ENCODE peak calls at places on chromosomes 16 and 17, in five cellular contexts. Q, I, A, H and E are unnamed samples.
A peak's percentile ranks its signal among the peaks of the same experiment; 100 is the strongest.

GRCh38 chr17:77140878-77141767 is at the start of gene SEC14L1:
- DNase-seq in Q (peak; percentile 55), I (peak; percentile 25), A (peak; percentile 47), H (peak; percentile 66), E (peak; percentile 39)

GRCh38 chr17:30021708-30022317 is 80.4 kb downstream of the EFCAB5 start:
- DNase-seq in Q (no peak), I (peak; percentile 41), A (peak; percentile 30), H (peak; percentile 54), E (peak; percentile 66)

GRCh38 chr16:88864521-88864920 is 1.9 kb downstream of the PABPN1L start:
- DNase-seq in Q (no peak), I (no peak), A (no peak), H (no peak), E (no peak)

GRCh38 chr17:31390748-31391495 is 553 bp upstream of the RAB11FIP4 start:
- DNase-seq in Q (no peak), I (no peak), A (no peak), H (no peak), E (no peak)

GRCh38 chr17:46140645-46141197 is 52.5 kb downstream of the KANSL1 start:
- DNase-seq in Q (no peak), I (no peak), A (no peak), H (no peak), E (no peak)

GRCh38 chr17:76567634-76568432 is 17.8 kb downstream of the ST6GALNAC2 start:
- DNase-seq in Q (no peak), I (peak; percentile 37), A (no peak), H (peak; percentile 22), E (peak; percentile 35)

GRCh38 chr16:53415504-53415903 is 18.8 kb upstream of the RBL2 start:
- DNase-seq in Q (no peak), I (peak; percentile 56), A (peak; percentile 9), H (peak; percentile 48), E (peak; percentile 29)

GRCh38 chr16:24544640-24545039 is 5.3 kb downstream of the RBBP6 start:
- DNase-seq in Q (no peak), I (no peak), A (no peak), H (no peak), E (peak; percentile 8)

GRCh38 chr16:55632259-55632658 is 23.5 kb upstream of the SLC6A2 start:
- DNase-seq in Q (no peak), I (no peak), A (no peak), H (no peak), E (no peak)

GRCh38 chr17:82582208-82582607 is 62.7 kb downstream of the FOXK2 start:
- DNase-seq in Q (no peak), I (no peak), A (no peak), H (no peak), E (no peak)

GRCh38 chr16:89798832-89799370 is 17.5 kb downstream of the FANCA start:
- DNase-seq in Q (no peak), I (no peak), A (peak; percentile 29), H (no peak), E (no peak)

GRCh38 chr17:1558401-1558800 is 4.2 kb downstream of the PITPNA start:
- DNase-seq in Q (no peak), I (no peak), A (no peak), H (no peak), E (no peak)

GRCh38 chr16:71442041-71442440 is at the start of gene TLE7:
- DNase-seq in Q (no peak), I (no peak), A (no peak), H (no peak), E (no peak)

GRCh38 chr17:79834575-79835469 is 4.4 kb downstream of the CBX4 start:
- DNase-seq in Q (peak; percentile 27), I (no peak), A (peak; percentile 69), H (peak; percentile 35), E (no peak)

GRCh38 chr17:32693135-32693897 is 183.6 kb downstream of the MYO1D start:
- DNase-seq in Q (no peak), I (no peak), A (no peak), H (no peak), E (no peak)

GRCh38 chr16:85091522-85091910 is 20.8 kb downstream of the CIBAR2 start:
- DNase-seq in Q (no peak), I (no peak), A (no peak), H (no peak), E (no peak)

GRCh38 chr17:4625181-4625601 is 16.3 kb downstream of the ALOX15 start:
- DNase-seq in Q (no peak), I (no peak), A (no peak), H (peak; percentile 29), E (no peak)

GRCh38 chr17:19407601-19408380 is 3.2 kb upstream of the RNF112 start:
- DNase-seq in Q (no peak), I (no peak), A (no peak), H (no peak), E (no peak)

GRCh38 chr16:50593410-50594139 is 45.4 kb downstream of the NKD1 start:
- DNase-seq in Q (no peak), I (no peak), A (peak; percentile 68), H (no peak), E (no peak)

GRCh38 chr17:61361084-61361483 is 38.6 kb upstream of the TBX2 start:
- DNase-seq in Q (no peak), I (no peak), A (no peak), H (peak; percentile 77), E (peak; percentile 74)

GRCh38 chr16:89194340-89195311 is 5.7 kb downstream of the SLC22A31 start:
- DNase-seq in Q (no peak), I (no peak), A (no peak), H (no peak), E (no peak)

GRCh38 chr16:87830673-87831420 is 38.5 kb downstream of the SLC7A5 start:
- DNase-seq in Q (no peak), I (no peak), A (no peak), H (no peak), E (no peak)

GRCh38 chr16:11411059-11411550 is 65.8 kb downstream of the RMI2 start:
- DNase-seq in Q (no peak), I (no peak), A (no peak), H (no peak), E (no peak)

GRCh38 chr16:10827691-10828341 is 9.2 kb upstream of the TVP23A start:
- DNase-seq in Q (peak; percentile 71), I (no peak), A (no peak), H (peak; percentile 64), E (peak; percentile 93)

GRCh38 chr17:330993-331701 is 21.5 kb downstream of the RPH3AL start:
- DNase-seq in Q (peak; percentile 67), I (no peak), A (no peak), H (no peak), E (no peak)

GRCh38 chr16:58409316-58409973 is 17.2 kb downstream of the GINS3 start:
- DNase-seq in Q (peak; percentile 33), I (no peak), A (no peak), H (peak; percentile 82), E (peak; percentile 60)

GRCh38 chr17:14334261-14334860 is 33.5 kb downstream of the HS3ST3B1 start:
- DNase-seq in Q (no peak), I (no peak), A (no peak), H (no peak), E (no peak)

GRCh38 chr17:57948555-57949420 is 6.4 kb downstream of the CUEDC1 start:
- DNase-seq in Q (peak; percentile 65), I (peak; percentile 61), A (no peak), H (peak; percentile 99), E (peak; percentile 88)

GRCh38 chr17:69105907-69106730 is 35.6 kb downstream of the ABCA6 start:
- DNase-seq in Q (no peak), I (no peak), A (no peak), H (no peak), E (no peak)

GRCh38 chr17:79033741-79034501 is 10.0 kb downstream of the C1QTNF1 start:
- DNase-seq in Q (peak; percentile 49), I (no peak), A (no peak), H (no peak), E (no peak)

GRCh38 chr17:364308-364707 is 11.7 kb upstream of the RPH3AL start:
- DNase-seq in Q (no peak), I (no peak), A (no peak), H (no peak), E (no peak)

GRCh38 chr17:56629450-56630187 is 36.1 kb downstream of the NOG start:
- DNase-seq in Q (no peak), I (peak; percentile 3), A (peak; percentile 27), H (peak; percentile 71), E (no peak)
- TF ChIP-seq CTCF in Q (no peak), I (peak; percentile 13), A (no peak), H (peak; percentile 70), E (no peak)

GRCh38 chr16:684067-684794 is at the start of gene JMJD8:
- DNase-seq in Q (peak; percentile 99), I (peak; percentile 99), A (peak; percentile 82), H (peak; percentile 94), E (peak; percentile 95)
- TF ChIP-seq CTCF in Q (no peak), I (no peak), A (no peak), H (no peak), E (no peak)

GRCh38 chr17:13004336-13004735 is 13.5 kb downstream of the ELAC2 start:
- DNase-seq in Q (no peak), I (no peak), A (no peak), H (peak; percentile 60), E (no peak)

GRCh38 chr17:13002761-13003453 is 14.9 kb downstream of the ELAC2 start:
- DNase-seq in Q (peak; percentile 75), I (peak; percentile 60), A (peak; percentile 75), H (peak; percentile 83), E (peak; percentile 78)

GRCh38 chr17:13001991-13002615 is 15.7 kb downstream of the ELAC2 start:
- DNase-seq in Q (no peak), I (no peak), A (no peak), H (no peak), E (no peak)

GRCh38 chr17:13003927-13004326 is 13.9 kb downstream of the ELAC2 start:
- DNase-seq in Q (no peak), I (no peak), A (no peak), H (no peak), E (no peak)

DNA sequence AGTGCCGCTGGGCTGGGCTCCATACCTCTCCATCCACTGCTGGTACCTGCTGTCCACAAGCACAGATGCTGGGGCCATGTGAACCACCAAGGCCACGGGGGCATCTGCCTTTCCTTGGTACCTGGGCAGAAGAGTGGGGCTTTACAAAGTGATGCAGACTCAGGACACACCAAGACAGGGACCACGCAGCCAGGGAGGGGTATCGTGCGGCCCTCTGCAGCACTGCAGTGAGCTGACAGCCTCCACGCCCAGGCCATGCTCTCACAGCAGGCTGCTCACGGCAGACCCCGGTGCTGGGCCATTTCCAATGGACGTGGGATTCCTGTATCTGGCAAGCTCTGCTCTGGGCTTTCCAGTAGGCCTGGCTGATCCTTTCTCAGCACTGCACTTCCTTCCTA is 14.4 kb downstream of the ELAC2 start:
- DNase-seq in Q (no peak), I (no peak), A (no peak), H (no peak), E (no peak)
- TF ChIP-seq CTCF in Q (no peak), I (no peak), A (peak; percentile 5), H (no peak), E (no peak)

DNA sequence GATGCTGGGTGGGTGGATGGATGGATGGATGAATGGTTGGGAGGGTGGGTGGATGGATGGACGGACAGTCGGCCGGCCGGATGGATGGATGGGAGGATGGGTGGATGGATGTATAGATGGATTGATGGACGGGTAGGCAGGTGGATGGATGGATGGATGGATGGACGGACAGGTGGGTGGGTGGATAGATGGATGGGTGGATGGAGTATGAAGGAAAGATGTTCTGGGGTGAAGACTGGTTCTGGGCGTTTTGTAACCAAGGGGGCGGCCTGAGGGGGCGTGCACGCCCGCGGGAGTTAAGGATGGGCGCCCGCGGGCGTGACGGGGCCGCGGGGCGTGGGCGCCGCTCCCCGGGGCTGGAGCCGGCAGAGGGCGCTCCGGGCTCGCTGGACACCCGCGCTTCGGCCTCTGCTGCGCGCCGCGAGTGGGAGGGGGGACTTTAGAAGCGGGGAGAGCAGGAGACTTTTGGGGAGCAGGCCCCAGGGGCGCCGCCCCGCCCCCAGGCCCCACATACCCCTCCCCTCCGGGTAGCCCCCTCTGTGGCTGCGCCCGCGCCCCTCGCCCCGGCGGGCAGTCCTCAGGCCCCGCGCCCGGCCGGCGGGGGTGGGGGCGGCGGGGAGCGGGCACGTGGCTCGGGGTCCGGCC is at the start of gene NECAB2:
- DNase-seq in Q (peak; percentile 60), I (peak; percentile 72), A (peak; percentile 66), H (peak; percentile 38), E (peak; percentile 23)
- TF ChIP-seq CTCF in Q (peak; percentile 64), I (peak; percentile 90), A (peak; percentile 45), H (peak; percentile 62), E (peak; percentile 86)